ENCODE peak calls at places on chromosome 10, in ten cellular contexts. U, P, H, W, T, Q, O, J, S and B are unnamed samples.

GRCh38 chr10:100725041-100725440 is 20.3 kb upstream of the PAX2 start:
- DNase-seq in U (no peak), P (no peak), H (no peak), W (no peak), T (no peak), Q (no peak), O (peak; percentile 43), J (no peak), S (no peak), B (no peak)

GRCh38 chr10:50216894-50217293 is 34.4 kb downstream of the ASAH2 start:
- DNase-seq in U (peak; percentile 15), P (peak; percentile 6), H (peak; percentile 16), W (no peak), T (peak; percentile 35), Q (peak; percentile 68), O (no peak), J (no peak), S (no peak), B (peak; percentile 4)

GRCh38 chr10:7426349-7426748 is 15.5 kb upstream of the SFMBT2 start:
- DNase-seq in U (no peak), P (no peak), H (no peak), W (no peak), T (no peak), Q (no peak), O (no peak), J (no peak), S (no peak), B (no peak)

GRCh38 chr10:102646610-102647432 is 2.5 kb downstream of the TRIM8 start:
- DNase-seq in U (no peak), P (no peak), H (no peak), W (peak; percentile 65), T (no peak), Q (peak; percentile 44), O (no peak), J (no peak), S (peak; percentile 73), B (no peak)

GRCh38 chr10:102665904-102666509 is 21.7 kb downstream of the TRIM8 start:
- DNase-seq in U (no peak), P (no peak), H (no peak), W (no peak), T (peak; percentile 39), Q (no peak), O (no peak), J (no peak), S (no peak), B (no peak)

GRCh38 chr10:103802637-103803353 is 52.6 kb downstream of the SH3PXD2A start:
- DNase-seq in U (no peak), P (peak; percentile 59), H (no peak), W (no peak), T (peak; percentile 38), Q (no peak), O (no peak), J (no peak), S (no peak), B (no peak)

GRCh38 chr10:12480440-12480839 is 131.1 kb downstream of the CAMK1D start:
- DNase-seq in U (no peak), P (no peak), H (no peak), W (no peak), T (no peak), Q (no peak), O (no peak), J (no peak), S (no peak), B (no peak)

GRCh38 chr10:84204610-84205009 is 10.3 kb downstream of the CDHR1 start:
- DNase-seq in U (no peak), P (no peak), H (no peak), W (no peak), T (no peak), Q (no peak), O (no peak), J (no peak), S (no peak), B (no peak)

GRCh38 chr10:79188154-79188763 is 119.5 kb downstream of the ZMIZ1 start:
- DNase-seq in U (no peak), P (no peak), H (no peak), W (no peak), T (no peak), Q (no peak), O (no peak), J (no peak), S (no peak), B (no peak)

GRCh38 chr10:75472685-75473084 is 41.3 kb downstream of the LRMDA start:
- DNase-seq in U (no peak), P (no peak), H (no peak), W (no peak), T (no peak), Q (no peak), O (no peak), J (no peak), S (no peak), B (no peak)

GRCh38 chr10:24723386-24723787 is 300 bp downstream of the ARHGAP21 start:
- DNase-seq in U (peak; percentile 41), P (peak; percentile 30), H (no peak), W (peak; percentile 46), T (no peak), Q (no peak), O (peak; percentile 46), J (no peak), S (no peak), B (no peak)